ENCODE peak calls at places on chromosomes 2 and 18, in five cellular contexts. S is K562, R is WTC11, T is A549, L is HepG2. O is an unnamed sample.

GRCh38 chr2:23669413-23670244 is 257.3 kb downstream of the ATAD2B start:
- DNase-seq in R (no peak), T (no peak), S (no peak), L (peak), O (no peak)

GRCh38 chr18:74455386-74455785 is 1.7 kb downstream of the DIPK1C start:
- DNase-seq in S (no peak), R (no peak), L (no peak), T (no peak), O (no peak)

GRCh38 chr2:191246820-191247380 is 1.7 kb downstream of the MYO1B start:
- DNase-seq in S (no peak), T (no peak), L (no peak), R (no peak), O (no peak)

GRCh38 chr2:223944166-223944703 is 900 bp downstream of the WDFY1 start:
- DNase-seq in L (peak), S (peak), R (peak), T (no peak), O (no peak)

GRCh38 chr2:100898035-100898689 is 78.2 kb downstream of the NPAS2 start:
- DNase-seq in L (no peak), T (no peak), R (no peak), S (no peak), O (no peak)

GRCh38 chr18:11154369-11154982 is 5.1 kb upstream of the PIEZO2 start:
- DNase-seq in T (peak), L (peak), R (no peak), S (peak), O (peak)

GRCh38 chr2:12320027-12320734 is 396.6 kb upstream of the TRIB2 start:
- DNase-seq in R (no peak), L (no peak), S (no peak), T (no peak), O (no peak)

GRCh38 chr18:8260319-8260718 is 348.9 kb upstream of the RAB12 start:
- DNase-seq in S (no peak), L (no peak), R (no peak), T (no peak), O (no peak)

GRCh38 chr18:77983270-77983669 is 733.6 kb downstream of the GALR1 start:
- DNase-seq in T (no peak), L (no peak), S (no peak), R (no peak), O (no peak)

GRCh38 chr2:237191693-237192076 is 106.0 kb downstream of the COPS8 start:
- DNase-seq in T (no peak), S (no peak), L (no peak), R (no peak), O (no peak)

GRCh38 chr2:73406996-73407395 is 21.4 kb downstream of the ALMS1 start:
- DNase-seq in L (no peak), R (no peak), S (no peak), T (no peak), O (no peak)

GRCh38 chr2:148534416-148535205 is 109.9 kb upstream of the EPC2 start:
- DNase-seq in R (no peak), S (no peak), L (no peak), T (no peak), O (no peak)

GRCh38 chr18:2805970-2806943 is 40.5 kb upstream of the EMILIN2 start:
- DNase-seq in R (no peak), S (no peak), L (no peak), T (no peak), O (no peak)

GRCh38 chr2:127188797-127189196 is 31.3 kb downstream of the CYP27C1 start:
- DNase-seq in L (no peak), R (no peak), S (no peak), T (no peak), O (no peak)

GRCh38 chr2:145006957-145007672 is 487.2 kb upstream of the ZEB2 start:
- DNase-seq in R (no peak), S (no peak), L (no peak), T (peak), O (no peak)

GRCh38 chr2:98483257-98483861 is 38.7 kb downstream of the INPP4A start:
- DNase-seq in L (no peak), S (no peak), T (no peak), R (no peak), O (peak)

GRCh38 chr2:121707920-121708361 is 28.7 kb downstream of the NIFK start:
- DNase-seq in R (no peak), L (peak), S (no peak), T (no peak), O (no peak)

GRCh38 chr18:57959278-57959677 is 84.7 kb upstream of the NEDD4L start:
- DNase-seq in R (no peak), T (peak), L (peak), S (peak), O (no peak)

GRCh38 chr18:79526468-79527460 is 131.0 kb downstream of the NFATC1 start:
- DNase-seq in S (no peak), L (no peak), R (no peak), T (no peak), O (no peak)

GRCh38 chr2:203061346-203061745 is 46.7 kb downstream of the NBEAL1 start:
- DNase-seq in L (peak), R (no peak), S (no peak), T (peak), O (no peak)

GRCh38 chr2:26103752-26104151 is 69.1 kb upstream of the GAREM2 start:
- DNase-seq in L (no peak), T (no peak), S (no peak), R (no peak), O (no peak)

GRCh38 chr2:205543937-205544702 is 138.2 kb upstream of the NRP2 start:
- DNase-seq in T (no peak), L (no peak), R (no peak), S (no peak), O (no peak)

GRCh38 chr18:48328473-48329205 is 80.5 kb downstream of the ZBTB7C start:
- DNase-seq in T (no peak), S (no peak), R (no peak), L (no peak), O (no peak)

GRCh38 chr2:24971300-24971549 is 530 bp downstream of the DNAJC27 start:
- DNase-seq in T (peak), S (no peak), L (no peak), R (no peak), O (no peak)

GRCh38 chr18:55001625-55002024 is 42.4 kb upstream of the CCDC68 start:
- DNase-seq in T (no peak), L (no peak), S (no peak), R (no peak), O (no peak)

GRCh38 chr2:11980809-11981208 is 234.4 kb downstream of the LPIN1 start:
- DNase-seq in R (no peak), L (no peak), T (no peak), S (no peak), O (no peak)

GRCh38 chr2:236769981-236770671 is 200.5 kb downstream of the ACKR3 start:
- DNase-seq in L (no peak), S (no peak), R (no peak), T (peak), O (no peak)

GRCh38 chr2:235048549-235048948 is 96.7 kb downstream of the SH3BP4 start:
- DNase-seq in L (no peak), R (no peak), S (no peak), T (no peak), O (no peak)

GRCh38 chr2:232876071-232876977 is 6.3 kb downstream of the SNORC start:
- DNase-seq in L (no peak), R (peak), T (peak), S (no peak), O (no peak)

GRCh38 chr2:220670461-220670979 is 901.6 kb downstream of the EPHA4 start:
- DNase-seq in R (no peak), S (no peak), L (no peak), T (no peak), O (no peak)

GRCh38 chr18:77622009-77622692 is 372.5 kb downstream of the GALR1 start:
- DNase-seq in T (no peak), S (no peak), L (no peak), R (no peak), O (no peak)

GRCh38 chr2:95303191-95303914 is 6.2 kb downstream of the KCNIP3 start:
- DNase-seq in R (no peak), T (no peak), S (no peak), L (no peak), O (no peak)

GRCh38 chr2:191384829-191385228 is 139.6 kb downstream of the MYO1B start:
- DNase-seq in L (no peak), R (no peak), T (no peak), S (no peak), O (no peak)

GRCh38 chr2:43044093-43044614 is 182.3 kb downstream of the ZFP36L2 start:
- DNase-seq in S (no peak), L (no peak), R (no peak), T (no peak), O (no peak)

GRCh38 chr2:10398496-10398895 is 49.6 kb downstream of the ODC1 start:
- DNase-seq in T (no peak), S (no peak), R (no peak), L (no peak), O (no peak)

GRCh38 chr2:221958224-221958623 is 340.6 kb downstream of the PAX3 start:
- DNase-seq in S (no peak), R (peak), T (no peak), L (no peak), O (no peak)

GRCh38 chr2:54239427-54239826 is 16.6 kb downstream of the TSPYL6 start:
- DNase-seq in S (no peak), R (no peak), L (no peak), T (no peak), O (no peak)

GRCh38 chr2:160478660-160479059 is 14.9 kb downstream of the RBMS1 start:
- DNase-seq in R (no peak), T (no peak), S (no peak), L (no peak), O (no peak)
- TF ChIP-seq ESRRA in R (no peak), T (no peak), S (no peak), L (no peak), O (no peak)

DNA sequence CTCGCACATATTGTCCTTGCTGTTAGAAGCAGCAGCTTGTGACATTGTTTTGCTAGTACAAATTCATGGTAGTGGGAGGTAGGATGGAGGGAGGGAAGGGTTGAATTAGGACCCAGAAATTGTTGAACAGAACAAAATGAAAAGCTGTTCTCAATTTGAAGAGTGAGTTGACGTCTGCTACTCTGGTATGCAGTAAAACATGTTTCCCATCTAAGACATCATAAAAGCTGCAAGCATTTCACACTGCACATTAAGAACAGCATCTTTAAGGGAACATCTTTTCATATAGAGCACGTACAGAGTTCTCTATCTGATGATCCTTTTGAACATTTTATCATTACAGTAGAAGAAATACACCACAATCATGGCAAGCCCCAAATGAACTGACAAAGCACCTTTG is 156.3 kb downstream of the RDH14 start:
- DNase-seq in T (no peak), S (no peak), L (no peak), R (no peak), O (no peak)
- TF ChIP-seq ESRRA in T (no peak), S (no peak), L (no peak), R (no peak), O (no peak)

GRCh38 chr2:171086352-171087290 is 74.1 kb downstream of the TLK1 start:
- DNase-seq in L (peak), S (peak), R (peak), T (peak), O (peak)
- TF ChIP-seq ESRRA in L (no peak), S (no peak), R (no peak), T (no peak), O (no peak)

GRCh38 chr18:51430538-51430937 is 233.1 kb upstream of the MEX3C start:
- DNase-seq in L (no peak), R (no peak), S (no peak), T (no peak), O (no peak)
- TF ChIP-seq ESRRA in L (no peak), R (no peak), S (no peak), T (no peak), O (no peak)

GRCh38 chr2:137659616-137660015 is 304.7 kb upstream of the HNMT start:
- DNase-seq in R (no peak), T (no peak), S (no peak), L (peak), O (no peak)
- TF ChIP-seq ESRRA in R (no peak), T (no peak), S (no peak), L (no peak), O (no peak)

GRCh38 chr2:183009249-183009899 is 28.9 kb downstream of the NCKAP1 start:
- DNase-seq in S (no peak), T (no peak), L (no peak), R (no peak), O (no peak)

GRCh38 chr2:183011741-183012140 is 26.5 kb downstream of the NCKAP1 start:
- DNase-seq in R (no peak), S (no peak), L (no peak), T (no peak), O (no peak)

GRCh38 chr2:183014005-183014404 is 24.3 kb downstream of the NCKAP1 start:
- DNase-seq in L (no peak), S (no peak), R (no peak), T (no peak), O (no peak)

DNA sequence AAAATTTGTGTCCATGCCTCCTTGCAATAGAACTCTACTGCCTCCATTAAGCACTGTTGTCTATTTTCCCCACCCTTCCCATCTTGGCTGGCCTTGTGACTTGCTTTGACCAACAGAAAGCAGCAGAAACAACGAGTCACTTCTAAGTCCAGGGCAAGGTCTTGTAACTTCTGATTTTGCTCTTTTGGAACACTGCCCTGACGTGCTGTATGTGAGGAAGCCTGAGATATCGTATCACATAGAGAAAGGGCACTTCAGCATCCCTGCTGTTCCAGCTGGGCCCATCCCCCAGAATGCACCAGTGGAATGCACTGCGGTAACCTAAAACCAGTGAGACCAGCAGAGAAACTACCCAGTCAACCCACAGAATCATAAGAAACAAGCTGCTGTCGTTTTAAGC is 28.1 kb downstream of the NCKAP1 start:
- DNase-seq in R (peak), L (no peak), T (no peak), S (peak), O (no peak)
- TF ChIP-seq ESRRA in R (no peak), L (no peak), T (no peak), S (peak), O (no peak)

O was measured in GM12878.